ENCODE peak calls at places on chromosomes 13 and 19, in ten cellular contexts. M is IMR-90, B is tibial nerve, S is heart left ventricle, H is uterus, E is right lobe of liver, K is NB4, T is body of pancreas, G is thyroid gland, X is esophagus muscularis mucosa. D is an unnamed sample.

GRCh38 chr13:99948411-99948810 is 23.2 kb downstream of the ZIC5 start:
- DNase-seq in M (no peak), B (no peak), S (no peak), H (no peak), E (no peak), K (no peak), T (no peak), G (no peak), X (no peak), D (no peak)

GRCh38 chr13:110475117-110475516 is 86.4 kb downstream of the RAB20 start:
- DNase-seq in M (no peak), B (no peak), S (no peak), H (no peak), E (no peak), K (no peak), T (no peak), G (no peak), X (no peak), D (no peak)

GRCh38 chr13:52845334-52845761 is 3.1 kb downstream of the PCDH8 start:
- DNase-seq in M (no peak), B (no peak), S (no peak), H (no peak), E (no peak), K (peak), T (no peak), G (peak), X (no peak), D (no peak)

GRCh38 chr13:40317980-40318327 is 348.5 kb downstream of the FOXO1 start:
- DNase-seq in M (no peak), B (no peak), S (no peak), H (no peak), E (no peak), K (no peak), T (no peak), G (no peak), X (peak), D (no peak)

GRCh38 chr19:33252971-33253370 is 27.3 kb upstream of the SLC7A10 start:
- DNase-seq in M (no peak), B (no peak), S (no peak), H (no peak), E (no peak), K (peak), T (no peak), G (no peak), X (no peak), D (no peak)

GRCh38 chr19:4976412-4977298 is 7.7 kb downstream of the KDM4B start:
- DNase-seq in M (peak), B (peak), S (peak), H (peak), E (peak), K (peak), T (no peak), G (peak), X (peak), D (peak)

GRCh38 chr13:50873481-50873880 is 30.0 kb upstream of the DLEU7 start:
- DNase-seq in M (peak), B (no peak), S (no peak), H (no peak), E (no peak), K (no peak), T (no peak), G (no peak), X (no peak), D (no peak)

GRCh38 chr13:51800456-51800855 is 3.5 kb downstream of the DHRS12 start:
- DNase-seq in M (no peak), B (no peak), S (peak), H (no peak), E (peak), K (no peak), T (no peak), G (no peak), X (no peak), D (no peak)

GRCh38 chr19:7333198-7334118 is 15.3 kb upstream of the ARHGEF18 start:
- DNase-seq in M (no peak), B (no peak), S (peak), H (peak), E (peak), K (no peak), T (no peak), G (no peak), X (no peak), D (peak)

GRCh38 chr19:5665781-5666513 is 14.4 kb downstream of the MICOS13 start:
- DNase-seq in M (peak), B (no peak), S (no peak), H (no peak), E (no peak), K (no peak), T (no peak), G (no peak), X (no peak), D (no peak)

GRCh38 chr19:18173572-18174294 is at the start of gene IFI30:
- DNase-seq in M (no peak), B (peak), S (peak), H (peak), E (peak), K (peak), T (peak), G (peak), X (no peak), D (peak)

GRCh38 chr13:37106642-37107041 is 1.2 kb upstream of the CSNK1A1L start:
- DNase-seq in M (peak), B (no peak), S (no peak), H (no peak), E (no peak), K (no peak), T (no peak), G (no peak), X (no peak), D (no peak)

GRCh38 chr13:37107868-37108267 is 2.4 kb upstream of the CSNK1A1L start:
- DNase-seq in M (no peak), B (no peak), S (no peak), H (no peak), E (no peak), K (no peak), T (no peak), G (no peak), X (no peak), D (no peak)

GRCh38 chr13:37105251-37105714 is at the start of gene CSNK1A1L:
- DNase-seq in M (no peak), B (no peak), S (no peak), H (no peak), E (no peak), K (no peak), T (no peak), G (no peak), X (no peak), D (peak)

DNA sequence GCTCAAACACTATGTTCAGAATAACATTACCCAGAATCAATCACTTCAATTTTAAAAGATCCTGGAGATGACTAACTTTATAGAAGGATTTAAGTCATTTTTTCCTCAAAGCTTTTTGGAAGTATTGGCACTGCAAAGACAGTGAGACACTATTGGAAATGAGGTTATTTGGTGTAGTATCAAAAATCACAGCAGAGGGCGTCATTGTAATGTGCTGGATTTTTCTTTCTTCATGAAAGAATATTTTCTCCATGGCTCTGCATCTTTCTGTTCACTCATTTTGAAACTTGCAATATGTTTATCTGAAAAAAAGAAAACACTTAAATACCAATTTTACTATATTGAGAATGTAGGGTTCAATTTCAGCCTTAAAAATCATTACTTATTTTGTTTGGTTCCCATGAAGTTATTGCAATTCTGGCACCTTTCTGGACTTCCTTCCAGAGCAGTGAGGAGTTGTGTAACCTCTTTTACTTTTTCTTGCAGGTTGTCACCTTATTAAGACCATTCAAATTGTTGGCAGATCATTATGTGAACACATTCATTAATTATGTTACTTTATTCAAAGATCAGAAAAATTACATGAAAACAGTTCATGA is 3.7 kb upstream of the CSNK1A1L start:
- DNase-seq in M (peak), B (no peak), S (no peak), H (no peak), E (no peak), K (peak), T (no peak), G (no peak), X (no peak), D (no peak)
- TF ChIP-seq CTCF in M (peak), B (peak), S (peak), H (peak), E (peak), K (peak), T (peak), G (no peak), X (peak), D (peak)

GRCh38 chr19:37695144-37695899 is 24.2 kb downstream of the ZNF607 start:
- DNase-seq in M (no peak), B (no peak), S (no peak), H (no peak), E (no peak), K (no peak), T (no peak), G (no peak), X (no peak), D (no peak)

GRCh38 chr19:37692956-37693660 is 26.5 kb downstream of the ZNF607 start:
- DNase-seq in M (no peak), B (no peak), S (no peak), H (no peak), E (no peak), K (peak), T (no peak), G (no peak), X (no peak), D (no peak)

GRCh38 chr19:37691881-37692504 is 27.6 kb downstream of the ZNF607 start:
- DNase-seq in M (peak), B (peak), S (peak), H (peak), E (peak), K (peak), T (peak), G (peak), X (peak), D (peak)
- TF ChIP-seq POLR2A in M (peak), B (no peak), S (peak), H (peak), E (no peak), K (peak), T (no peak), G (peak), X (peak), D (no peak)

GRCh38 chr13:37505531-37505930 is 93.0 kb downstream of the POSTN start:
- DNase-seq in M (no peak), B (no peak), S (no peak), H (no peak), E (no peak), K (no peak), T (no peak), G (no peak), X (no peak), D (no peak)

GRCh38 chr13:37501187-37501586 is 97.4 kb downstream of the POSTN start:
- DNase-seq in M (peak), B (no peak), S (no peak), H (no peak), E (no peak), K (no peak), T (no peak), G (no peak), X (no peak), D (no peak)

DNA sequence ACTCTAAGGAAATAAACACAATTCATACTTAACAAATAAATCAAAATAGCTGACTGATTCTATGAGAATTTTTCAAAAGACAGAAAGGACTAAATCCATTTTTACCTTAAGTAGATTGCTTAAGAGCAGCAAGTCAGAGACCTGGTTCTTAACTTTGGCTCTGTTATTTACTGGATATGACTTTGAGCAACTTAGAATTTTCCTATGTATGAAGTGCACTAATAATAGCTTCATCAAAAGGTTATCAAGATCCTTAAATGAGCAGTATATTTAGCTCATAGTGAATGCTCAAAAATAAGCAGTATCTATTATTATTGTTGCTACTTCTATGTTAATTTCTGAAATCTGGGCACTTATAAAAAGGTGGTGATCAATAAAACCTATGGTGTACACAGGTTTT is 95.3 kb downstream of the POSTN start:
- DNase-seq in M (no peak), B (no peak), S (no peak), H (no peak), E (no peak), K (no peak), T (no peak), G (no peak), X (no peak), D (no peak)
- TF ChIP-seq CTCF in M (no peak), B (no peak), S (no peak), H (no peak), E (no peak), K (no peak), T (no peak), G (no peak), X (no peak), D (no peak)

DNA sequence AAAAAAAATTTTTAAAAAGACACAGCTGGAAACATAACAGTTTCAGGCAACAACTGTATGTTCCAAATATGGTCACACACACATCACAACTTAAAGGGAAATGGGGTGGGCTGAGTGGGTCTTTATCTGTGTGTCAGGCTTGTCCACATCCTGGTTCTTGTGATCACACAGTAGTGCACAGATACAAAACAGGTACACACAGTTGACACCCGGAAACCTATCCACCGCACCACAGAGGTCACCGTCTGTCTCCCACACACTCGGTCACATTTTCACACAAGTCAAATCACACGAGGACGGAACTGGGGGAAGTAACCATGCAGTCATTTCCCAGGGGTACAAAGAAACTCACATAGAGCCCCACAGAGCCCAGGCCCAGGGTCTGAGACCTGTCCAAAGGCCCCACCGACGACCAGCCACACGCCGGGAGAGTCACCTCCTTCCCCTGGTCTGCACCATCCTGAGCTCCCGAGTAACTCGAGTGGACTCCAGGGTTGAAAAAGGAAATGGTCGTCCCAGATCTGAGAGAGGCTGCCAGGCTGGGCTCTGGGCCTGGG is 1.4 kb upstream of the PPAN start:
- DNase-seq in M (no peak), B (no peak), S (no peak), H (no peak), E (no peak), K (peak), T (no peak), G (no peak), X (no peak), D (no peak)
- TF ChIP-seq POLR2A in M (no peak), B (no peak), S (no peak), H (no peak), E (no peak), K (peak), T (no peak), G (no peak), X (no peak), D (no peak)

GRCh38 chr19:42275517-42275916 is 6.5 kb downstream of the CIC start:
- DNase-seq in M (no peak), B (no peak), S (no peak), H (no peak), E (no peak), K (no peak), T (no peak), G (no peak), X (no peak), D (no peak)
- TF ChIP-seq CTCF in M (no peak), B (no peak), S (no peak), H (no peak), E (no peak), K (no peak), T (no peak), G (no peak), X (no peak), D (no peak)

DNA sequence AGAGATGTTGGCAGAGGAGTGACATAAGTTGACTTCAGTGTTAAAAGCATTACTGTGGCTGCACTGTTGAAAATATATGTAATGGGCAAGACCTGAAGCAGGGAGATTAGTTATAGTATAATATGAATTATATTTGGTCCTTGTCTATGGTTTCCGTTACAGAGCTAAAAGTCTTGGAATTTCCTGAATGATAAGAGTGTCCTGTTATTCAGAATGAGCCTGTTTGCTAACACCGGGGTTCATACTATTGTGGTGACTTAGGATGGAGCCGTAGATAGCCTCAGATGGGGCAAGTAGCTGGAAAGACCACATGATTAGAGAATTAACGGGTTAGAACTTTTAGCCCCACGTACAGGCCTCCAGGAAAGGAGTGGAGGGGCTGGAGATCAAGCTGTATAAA is 5.7 kb downstream of the USPL1 start:
- DNase-seq in M (no peak), B (no peak), S (no peak), H (no peak), E (no peak), K (no peak), T (no peak), G (no peak), X (no peak), D (no peak)
- TF ChIP-seq POLR2A in M (no peak), B (no peak), S (no peak), H (no peak), E (no peak), K (no peak), T (no peak), G (no peak), X (no peak), D (no peak)

GRCh38 chr19:51810228-51810627 is 15.3 kb downstream of the FPR3 start:
- DNase-seq in M (no peak), B (no peak), S (peak), H (no peak), E (no peak), K (peak), T (no peak), G (no peak), X (no peak), D (no peak)

GRCh38 chr19:51808333-51808986 is 13.5 kb downstream of the FPR3 start:
- DNase-seq in M (no peak), B (no peak), S (no peak), H (no peak), E (no peak), K (no peak), T (no peak), G (no peak), X (no peak), D (no peak)

GRCh38 chr19:51807925-51808324 is 13.0 kb downstream of the FPR3 start:
- DNase-seq in M (no peak), B (no peak), S (no peak), H (no peak), E (no peak), K (no peak), T (no peak), G (no peak), X (no peak), D (no peak)

GRCh38 chr19:51809787-51810186 is 14.8 kb downstream of the FPR3 start:
- DNase-seq in M (no peak), B (no peak), S (no peak), H (no peak), E (no peak), K (no peak), T (no peak), G (peak), X (no peak), D (peak)

GRCh38 chr19:51807111-51807701 is 12.2 kb downstream of the FPR3 start:
- DNase-seq in M (no peak), B (no peak), S (no peak), H (no peak), E (no peak), K (peak), T (no peak), G (no peak), X (no peak), D (peak)
- TF ChIP-seq CTCF in M (no peak), B (no peak), S (no peak), H (no peak), E (no peak), K (no peak), T (no peak), G (no peak), X (no peak), D (no peak)

D was measured in testis.